ENCODE peak calls at places on chromosomes 16 and 17, in four cellular contexts. O is T-cell, J is colonic mucosa, H is mesenchymal stem cell. E is an unnamed sample.

GRCh38 chr17:74390680-74391653 is 23.7 kb downstream of the GPR142 start:
- DNase-seq in H (no peak), J (no peak), O (no peak), E (no peak)

GRCh38 chr17:77453613-77454559 is 313.1 kb downstream of the SEC14L1 start:
- DNase-seq in H (no peak), J (peak), O (peak), E (no peak)

GRCh38 chr17:68248199-68248825 is 469 bp downstream of the AMZ2 start:
- DNase-seq in O (no peak), J (peak), H (peak), E (peak)

GRCh38 chr16:9165601-9166220 is 74.3 kb downstream of the HAPSTR1 start:
- DNase-seq in J (no peak), H (no peak), O (no peak), E (no peak)

GRCh38 chr16:86597880-86598606 is 19.7 kb downstream of the FOXL1 start:
- DNase-seq in H (no peak), J (no peak), O (no peak), E (no peak)

GRCh38 chr16:48836641-48837040 is 226.7 kb upstream of the N4BP1 start:
- DNase-seq in H (no peak), O (no peak), J (no peak), E (no peak)

GRCh38 chr16:85636234-85636812 is 23.2 kb downstream of the GSE1 start:
- DNase-seq in J (no peak), H (no peak), O (no peak), E (no peak)

GRCh38 chr17:7208027-7208571 is 11.5 kb downstream of the DLG4 start:
- DNase-seq in O (no peak), H (no peak), J (no peak), E (no peak)

GRCh38 chr17:39694593-39694992 is 5.3 kb upstream of the ERBB2 start:
- DNase-seq in H (no peak), O (no peak), J (no peak), E (no peak)

GRCh38 chr16:12271006-12271405 is 294.5 kb downstream of the SNX29 start:
- DNase-seq in H (peak), O (no peak), J (no peak), E (peak)

GRCh38 chr16:75927824-75928223 is 201.5 kb upstream of the CPHXL start:
- DNase-seq in H (no peak), J (no peak), O (no peak), E (no peak)

GRCh38 chr17:39099686-39100293 is 51.6 kb downstream of the PLXDC1 start:
- DNase-seq in O (no peak), H (peak), J (peak), E (no peak)

GRCh38 chr17:48718781-48719641 is 3.3 kb downstream of the PRAC1 start:
- DNase-seq in O (no peak), J (peak), H (peak), E (peak)

GRCh38 chr16:56226840-56227525 is 35.7 kb downstream of the GNAO1 start:
- DNase-seq in H (no peak), O (no peak), J (no peak), E (no peak)

GRCh38 chr16:63289834-63290460 is 1253.7 kb upstream of the CDH8 start:
- DNase-seq in J (peak), H (peak), O (no peak), E (peak)

GRCh38 chr16:56617212-56618085 is 8.1 kb upstream of the MT1E start:
- DNase-seq in J (peak), O (peak), H (peak), E (no peak)

GRCh38 chr16:75402821-75403475 is 30.4 kb downstream of the CFDP1 start:
- DNase-seq in O (no peak), J (no peak), H (peak), E (peak)

GRCh38 chr17:15157051-15157450 is 108.1 kb downstream of the PMP22 start:
- DNase-seq in O (no peak), J (no peak), H (peak), E (no peak)

GRCh38 chr17:48596000-48596734 is 2.6 kb upstream of the HOXB5 start:
- DNase-seq in J (no peak), O (peak), H (no peak), E (no peak)

GRCh38 chr17:47967607-47968252 is 3.2 kb upstream of the CDK5RAP3 start:
- DNase-seq in H (peak), J (no peak), O (no peak), E (no peak)

GRCh38 chr17:82085931-82086764 is 11.9 kb downstream of the FASN start:
- DNase-seq in J (no peak), O (no peak), H (no peak), E (no peak)

GRCh38 chr16:12320298-12320706 is 343.8 kb downstream of the SNX29 start:
- DNase-seq in O (no peak), H (peak), J (no peak), E (no peak)

GRCh38 chr16:51408357-51408756 is 257.3 kb upstream of the SALL1 start:
- DNase-seq in J (no peak), H (peak), O (no peak), E (no peak)

GRCh38 chr17:48728232-48729231 is at the start of gene HOXB13:
- DNase-seq in O (no peak), J (peak), H (peak), E (peak)

GRCh38 chr17:39325528-39326240 is 75.7 kb downstream of the FBXL20 start:
- DNase-seq in O (no peak), H (no peak), J (no peak), E (no peak)

GRCh38 chr17:27609606-27610303 is 21.2 kb upstream of the LGALS9 start:
- DNase-seq in H (peak), O (peak), J (peak), E (no peak)

GRCh38 chr17:77379837-77380236 is 239.1 kb downstream of the SEC14L1 start:
- DNase-seq in H (no peak), O (no peak), J (no peak), E (no peak)

GRCh38 chr17:56912105-56912999 is 1.5 kb downstream of the TRIM25 start:
- DNase-seq in J (peak), O (no peak), H (peak), E (no peak)

E was measured in NCI-H2227 treated with DMSO at 0.1 percent for 48 hours.